ENCODE peak calls at places on chromosomes 7 and 10, in four cellular contexts. L, V, A and Q are unnamed samples. For H3K9me3 and H3K27me3, the result is how much of the 10 kb centered on the place peaks cover.

GRCh38 chr7:110548372-110548771 is 542.6 kb upstream of the LRRN3 start:
- DNase-seq in L (peak), V (no peak), A (no peak), Q (no peak)

GRCh38 chr10:102515724-102516123 is 12.0 kb downstream of the SUFU start:
- DNase-seq in L (no peak), V (no peak), A (no peak), Q (no peak)

GRCh38 chr10:12259988-12260387 is 64.0 kb downstream of the CDC123 start:
- DNase-seq in L (no peak), V (no peak), A (no peak), Q (no peak)

GRCh38 chr10:29714096-29714874 is 79.5 kb upstream of the SVIL start:
- DNase-seq in L (peak), V (peak), A (no peak), Q (peak)

GRCh38 chr10:59648711-59649201 is 60.9 kb downstream of the SLC16A9 start:
- DNase-seq in L (no peak), V (no peak), A (no peak), Q (no peak)

GRCh38 chr10:86261470-86261869 is 105.1 kb downstream of the GRID1 start:
- DNase-seq in L (no peak), V (no peak), A (no peak), Q (no peak)

GRCh38 chr10:33117816-33118215 is 159.8 kb upstream of the ITGB1 start:
- DNase-seq in L (no peak), V (no peak), A (no peak), Q (no peak)

GRCh38 chr10:58508316-58508715 is 4.4 kb upstream of the BICC1 start:
- DNase-seq in L (peak), V (peak), A (no peak), Q (no peak)

GRCh38 chr7:45712872-45713668 is 138.9 kb downstream of the ADCY1 start:
- DNase-seq in L (no peak), V (no peak), A (no peak), Q (no peak)

GRCh38 chr7:85554294-85554877 is 367.5 kb upstream of the SEMA3D start:
- DNase-seq in L (peak), V (peak), A (no peak), Q (no peak)

GRCh38 chr7:134562136-134562535 is 13.2 kb downstream of the AKR1B15 start:
- DNase-seq in L (peak), V (peak), A (no peak), Q (no peak)

GRCh38 chr10:125982256-125982948 is 86.0 kb downstream of the FANK1 start:
- DNase-seq in L (peak), V (peak), A (no peak), Q (no peak)

GRCh38 chr10:11175823-11176243 is 158.2 kb downstream of the CELF2 start:
- DNase-seq in L (no peak), V (no peak), A (no peak), Q (no peak)

GRCh38 chr7:7702826-7703225 is 15.6 kb downstream of the RPA3 start:
- DNase-seq in L (peak), V (no peak), A (no peak), Q (no peak)

GRCh38 chr10:3873728-3874461 is 88.9 kb upstream of the KLF6 start:
- DNase-seq in L (peak), V (no peak), A (no peak), Q (no peak)

GRCh38 chr10:128123853-128124252 is 2.4 kb downstream of the MKI67 start:
- DNase-seq in L (no peak), V (no peak), A (no peak), Q (no peak)

GRCh38 chr10:128125416-128125943 is 743 bp downstream of the MKI67 start:
- DNase-seq in L (no peak), V (peak), A (no peak), Q (no peak)

GRCh38 chr10:128125944-128126764 is at the start of gene MKI67:
- DNase-seq in L (peak), V (peak), A (peak), Q (peak)

GRCh38 chr10:128124813-128125403 is 1.3 kb downstream of the MKI67 start:
- DNase-seq in L (no peak), V (peak), A (no peak), Q (no peak)

GRCh38 chr10:128121750-128122412 is 4.3 kb downstream of the MKI67 start:
- DNase-seq in L (no peak), V (no peak), A (no peak), Q (no peak)
- H3K9me3 ChIP-seq in L (under half), V (under half), A (under half), Q (under half)

DNA sequence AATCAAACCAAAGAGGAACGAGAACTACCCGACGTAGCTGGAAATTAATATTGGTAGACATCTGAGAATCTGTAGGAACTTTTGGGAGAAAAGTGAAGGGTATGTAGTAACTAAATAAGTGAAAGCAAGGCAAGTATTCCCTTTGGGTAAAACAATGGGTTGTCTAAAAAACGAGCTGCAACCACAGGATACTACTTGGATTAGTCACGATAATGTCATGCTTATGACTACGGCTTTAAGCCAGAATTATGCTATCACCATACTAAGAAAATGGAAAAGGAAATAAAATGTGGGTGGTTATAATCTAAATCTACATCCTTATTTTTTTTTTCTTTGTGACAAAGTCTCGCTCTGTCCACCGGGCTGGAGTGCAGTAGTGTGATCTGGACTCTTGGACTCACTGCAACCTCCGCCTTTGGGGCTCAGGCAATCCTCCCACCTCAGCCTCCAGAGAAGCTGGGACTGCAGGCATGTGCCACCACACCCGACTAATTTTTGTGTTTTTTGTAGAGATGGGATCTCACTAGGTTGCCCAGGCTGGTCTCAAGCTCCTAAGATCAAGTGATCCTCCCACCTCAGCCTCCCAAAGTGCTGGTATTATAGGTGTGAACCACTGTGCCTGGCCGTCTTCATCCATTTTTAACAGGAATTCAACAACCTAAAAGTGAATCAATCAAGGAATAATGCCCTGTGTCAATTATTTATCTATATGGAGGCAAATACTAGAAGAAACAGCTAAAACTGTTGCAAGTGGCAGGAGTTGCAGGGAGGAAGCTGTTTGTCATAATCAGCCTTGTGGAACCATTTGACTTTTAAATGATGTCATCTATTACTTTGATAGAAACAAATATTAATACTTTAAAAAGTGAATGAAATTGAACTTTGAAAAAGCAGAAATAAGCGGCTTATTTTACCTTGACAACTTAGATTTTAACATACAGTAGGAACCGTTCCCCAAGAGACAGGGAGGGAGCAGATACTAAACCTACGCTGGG is 189.3 kb downstream of the PRPF18 start:
- DNase-seq in L (peak), V (peak), A (no peak), Q (no peak)
- H3K4me3 ChIP-seq in L (no peak), V (no peak), A (no peak), Q (no peak)

GRCh38 chr7:50399206-50399605 is 50.9 kb downstream of the FIGNL1 start:
- DNase-seq in L (no peak), V (no peak), A (no peak), Q (no peak)

GRCh38 chr7:50397971-50398324 is 52.2 kb downstream of the FIGNL1 start:
- DNase-seq in L (no peak), V (no peak), A (no peak), Q (no peak)

GRCh38 chr7:50396856-50397255 is 53.3 kb downstream of the FIGNL1 start:
- DNase-seq in L (no peak), V (no peak), A (no peak), Q (no peak)

GRCh38 chr7:50399635-50400034 is 50.5 kb downstream of the FIGNL1 start:
- DNase-seq in L (no peak), V (no peak), A (no peak), Q (no peak)

DNA sequence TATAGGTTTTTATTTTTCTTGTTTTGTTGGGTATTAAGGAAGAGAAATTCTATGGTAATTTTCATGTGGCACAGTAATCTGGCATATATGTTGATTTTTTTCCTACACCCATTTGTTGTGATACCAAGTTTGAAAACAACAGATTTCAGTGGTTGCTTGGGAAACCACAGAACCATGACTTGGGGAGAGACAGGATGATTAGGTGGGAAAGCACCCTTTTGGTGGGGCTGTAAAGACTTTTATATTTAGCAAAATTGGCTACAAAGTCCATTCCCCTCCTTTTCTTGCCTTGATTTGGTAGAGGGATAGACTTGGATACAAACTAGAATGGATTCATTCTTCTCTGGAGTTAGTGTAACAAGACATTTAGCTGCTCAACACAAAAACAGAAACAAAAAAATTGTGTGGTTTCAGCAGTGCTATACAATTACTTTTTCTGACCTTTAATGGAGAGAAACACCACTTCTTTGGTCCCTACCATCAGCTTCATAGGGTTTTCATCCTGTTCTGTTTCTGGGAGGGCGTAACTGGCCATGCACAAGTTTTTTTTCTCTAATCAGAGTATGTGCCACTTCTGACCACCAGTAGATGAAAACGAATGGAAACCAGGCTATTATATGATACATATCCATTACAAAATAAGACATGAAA is 52.7 kb downstream of the FIGNL1 start:
- DNase-seq in L (no peak), V (no peak), A (no peak), Q (no peak)
- H3K27me3 ChIP-seq in L (under half), V (half or more), A (half or more), Q (under half)

GRCh38 chr7:100671353-100672327 is 1.9 kb upstream of the GNB2 start:
- DNase-seq in L (no peak), V (no peak), A (no peak), Q (no peak)
- H3K9me3 ChIP-seq in L (under half), V (under half), A (under half), Q (under half)

GRCh38 chr7:157987906-157988305 is 599.7 kb downstream of the PTPRN2 start:
- DNase-seq in L (no peak), V (no peak), A (no peak), Q (no peak)
- H3K4me3 ChIP-seq in L (no peak), V (no peak), A (no peak), Q (no peak)

GRCh38 chr7:155429651-155430050 is 28.3 kb upstream of the EN2 start:
- DNase-seq in L (no peak), V (no peak), A (no peak), Q (no peak)

GRCh38 chr7:155431711-155432110 is 26.2 kb upstream of the EN2 start:
- DNase-seq in L (no peak), V (no peak), A (no peak), Q (no peak)

GRCh38 chr7:155431231-155431630 is 26.7 kb upstream of the EN2 start:
- DNase-seq in L (no peak), V (no peak), A (no peak), Q (no peak)

GRCh38 chr7:155428171-155428834 is 29.6 kb upstream of the EN2 start:
- DNase-seq in L (no peak), V (no peak), A (no peak), Q (no peak)

DNA sequence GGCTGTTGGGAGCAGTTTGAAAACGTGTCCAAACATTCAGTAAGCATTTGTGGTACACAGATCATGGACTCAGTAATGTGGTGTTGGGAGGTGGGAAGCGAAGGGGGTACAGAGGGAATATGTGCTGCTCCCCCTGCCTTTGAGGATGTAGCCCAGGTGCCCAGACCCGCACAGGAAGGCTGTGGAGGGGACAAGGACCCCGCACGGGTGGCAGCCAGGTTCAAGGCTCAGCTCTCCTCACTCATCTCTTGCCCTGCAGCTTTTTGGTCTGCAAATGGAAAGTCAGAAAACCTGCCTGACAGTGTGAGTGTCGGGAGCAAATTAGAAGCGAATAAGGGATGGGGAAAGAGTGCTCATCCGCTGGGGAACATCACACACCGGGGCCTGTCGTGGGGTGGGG is 27.3 kb upstream of the EN2 start:
- DNase-seq in L (no peak), V (no peak), A (no peak), Q (no peak)
- H3K27me3 ChIP-seq in L (under half), V (half or more), A (half or more), Q (under half)

GRCh38 chr7:157819517-157819807 is 482.7 kb downstream of the DNAJB6 start:
- DNase-seq in L (no peak), V (no peak), A (no peak), Q (no peak)
- H3K9me3 ChIP-seq in L (half or more), V (under half), A (under half), Q (under half)